ENCODE peak calls at places on chromosomes 6 and 20, in four cellular contexts. P is tibial artery, L is esophagus squamous epithelium, A is foreskin fibroblast. X is an unnamed sample.

GRCh38 chr6:84057908-84058307 is 24.3 kb downstream of the MRAP2 start:
- DNase-seq in P (no peak), A (no peak), L (no peak), X (no peak)

GRCh38 chr6:116016846-116017545 is 43.7 kb downstream of the FRK start:
- DNase-seq in L (no peak), A (peak), P (no peak), X (no peak)

GRCh38 chr6:169229611-169230321 is 23.9 kb downstream of the THBS2 start:
- DNase-seq in L (no peak), A (no peak), P (no peak), X (peak)

GRCh38 chr20:20184149-20184548 is 131.8 kb downstream of the CFAP61 start:
- DNase-seq in A (peak), L (no peak), P (no peak), X (no peak)

GRCh38 chr6:106254636-106255035 is 70.9 kb downstream of the ATG5 start:
- DNase-seq in A (peak), L (no peak), P (no peak), X (peak)

GRCh38 chr6:157372501-157373280 is 8.3 kb upstream of the ZDHHC14 start:
- DNase-seq in P (no peak), A (no peak), L (no peak), X (no peak)

GRCh38 chr20:2767768-2768631 is 32.4 kb downstream of the CPXM1 start:
- DNase-seq in L (no peak), A (peak), P (peak), X (peak)

GRCh38 chr6:25694366-25694765 is 42.4 kb downstream of the SCGN start:
- DNase-seq in L (no peak), P (no peak), A (peak), X (no peak)

GRCh38 chr6:157187182-157188093 is 135.9 kb downstream of the TMEM242 start:
- DNase-seq in A (no peak), P (no peak), L (no peak), X (no peak)

GRCh38 chr20:33871362-33871761 is 60.2 kb downstream of the CHMP4B start:
- DNase-seq in P (no peak), L (no peak), A (peak), X (peak)
- H3K4me3 ChIP-seq in P (peak), L (peak), A (no peak), X (no peak)

GRCh38 chr6:137664183-137664582 is 170.0 kb upstream of the OLIG3 start:
- DNase-seq in L (no peak), A (no peak), P (no peak), X (no peak)
- TF ChIP-seq CTCF in L (no peak), A (no peak), P (no peak), X (no peak)

DNA sequence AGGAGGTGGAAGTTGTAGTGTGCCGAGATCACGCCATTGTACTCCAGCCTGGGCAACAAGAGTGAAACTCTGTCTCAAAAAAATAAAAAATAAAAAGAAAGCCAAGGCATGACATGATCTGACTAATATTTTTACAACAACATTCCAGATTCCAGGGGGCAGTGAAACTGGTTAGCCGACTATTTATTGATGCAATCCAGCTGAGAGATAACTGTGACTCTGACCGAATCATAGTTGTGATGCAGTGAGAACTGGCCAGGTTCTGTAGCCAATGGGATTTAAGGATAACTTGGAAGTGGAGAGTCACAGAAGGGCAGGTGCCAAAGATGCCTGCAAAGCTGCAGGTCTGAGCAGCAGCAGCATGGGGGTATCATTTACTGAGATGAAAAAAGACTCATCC is 82.9 kb upstream of the TSHZ2 start:
- DNase-seq in L (no peak), P (no peak), A (peak), X (peak)
- H3K4me3 ChIP-seq in L (no peak), P (no peak), A (no peak), X (no peak)

GRCh38 chr6:6996124-6996523 is 111.6 kb upstream of the RREB1 start:
- DNase-seq in P (no peak), L (no peak), A (no peak), X (no peak)

GRCh38 chr6:6997282-6998193 is 110.2 kb upstream of the RREB1 start:
- DNase-seq in L (no peak), A (no peak), P (no peak), X (no peak)

GRCh38 chr6:6995328-6995727 is 112.4 kb upstream of the RREB1 start:
- DNase-seq in A (no peak), P (no peak), L (no peak), X (no peak)

GRCh38 chr6:6993503-6994237 is 114.1 kb upstream of the RREB1 start:
- DNase-seq in A (no peak), L (no peak), P (no peak), X (no peak)

DNA sequence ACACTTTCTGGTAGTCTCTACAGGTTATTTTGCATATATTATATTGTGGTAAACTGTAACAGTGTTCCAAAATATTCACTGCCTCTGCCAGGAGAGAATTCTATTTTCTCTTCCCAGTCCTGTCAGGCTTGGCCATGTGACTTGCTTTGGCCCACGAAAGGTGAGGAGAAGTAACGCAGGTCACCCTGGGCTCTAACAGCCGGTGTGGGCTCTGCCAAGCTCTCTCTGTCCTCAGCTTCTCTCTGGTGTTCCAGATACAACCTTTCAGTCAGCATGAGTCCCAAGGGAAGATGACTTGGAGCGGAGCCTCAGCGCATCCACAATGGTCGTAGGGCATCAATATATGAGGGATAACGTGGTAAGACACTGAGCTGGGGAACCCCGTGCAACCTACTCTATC is 113.0 kb upstream of the RREB1 start:
- DNase-seq in P (no peak), L (no peak), A (no peak), X (no peak)
- TF ChIP-seq CTCF in P (no peak), L (no peak), A (no peak), X (no peak)

GRCh38 chr6:2523061-2523460 is 227.7 kb downstream of the MYLK4 start:
- DNase-seq in P (no peak), A (peak), L (no peak), X (no peak)
- H3K4me3 ChIP-seq in P (no peak), A (no peak), L (no peak), X (no peak)

GRCh38 chr6:32945953-32946352 is 5.1 kb upstream of the HLA-DMB start:
- DNase-seq in P (no peak), L (no peak), A (no peak), X (no peak)

GRCh38 chr6:32946893-32947292 is 6.0 kb downstream of the HLA-DMA start:
- DNase-seq in P (no peak), L (no peak), A (no peak), X (no peak)

GRCh38 chr6:32950010-32950409 is 2.9 kb downstream of the HLA-DMA start:
- DNase-seq in L (no peak), A (no peak), P (no peak), X (no peak)

GRCh38 chr6:32949113-32949512 is 3.8 kb downstream of the HLA-DMA start:
- DNase-seq in L (no peak), P (no peak), A (no peak), X (no peak)

DNA sequence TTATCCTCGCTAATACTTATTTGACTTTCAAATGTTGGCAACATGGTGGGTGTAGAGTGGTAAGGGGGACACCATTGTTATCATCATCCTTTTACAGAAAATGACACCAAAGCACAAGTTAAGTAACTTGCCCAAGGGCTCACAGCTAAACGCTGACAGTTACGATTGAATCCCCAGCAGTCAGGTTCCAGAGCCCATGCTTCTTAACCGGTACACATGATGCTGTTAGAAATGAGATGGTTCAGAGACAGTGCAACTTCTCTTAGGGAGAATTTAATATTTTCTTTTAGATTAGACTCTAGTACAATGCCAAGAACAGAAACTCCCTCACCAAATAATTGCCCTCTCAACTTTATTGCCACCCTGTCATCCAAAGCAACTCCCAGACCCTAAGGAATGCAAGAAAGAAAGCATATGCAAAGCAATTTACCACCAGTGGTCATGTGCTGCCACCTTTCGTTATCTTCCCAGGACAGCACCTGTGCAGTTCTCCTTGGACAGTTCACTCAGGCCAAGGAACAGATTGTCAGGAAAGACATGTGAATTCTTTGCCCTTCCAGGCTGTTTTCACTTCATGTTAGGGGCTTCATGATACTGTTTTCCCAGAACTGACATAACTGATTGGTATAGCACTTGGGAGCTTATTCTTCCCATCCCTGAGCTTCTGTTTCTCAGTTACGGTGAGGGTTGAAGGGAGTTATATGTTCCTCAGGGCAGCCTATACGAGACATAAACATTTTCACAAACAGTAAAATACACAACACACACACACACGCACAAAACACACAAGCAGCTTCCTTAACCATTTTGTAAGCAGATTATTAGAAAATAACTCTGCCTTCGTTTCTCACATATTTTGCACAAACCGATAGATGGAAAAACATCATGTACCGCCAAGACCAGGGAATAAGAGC is 5.1 kb downstream of the HLA-DMA start:
- DNase-seq in P (no peak), L (no peak), A (peak), X (no peak)
- TF ChIP-seq CTCF in P (no peak), L (peak), A (peak), X (peak)

GRCh38 chr6:82245376-82245775 is 2.2 kb downstream of the IBTK start:
- DNase-seq in A (no peak), L (no peak), P (no peak), X (no peak)
- H3K4me3 ChIP-seq in A (no peak), L (no peak), P (no peak), X (no peak)

X was measured in astrocyte of the cerebellum.